ENCODE peak calls at places on chromosomes 6 and 20, in six cellular contexts. L is Calu3, Z is GM12865, X is neural crest cell, H is HTR-8/SVneo, R is NCI-H2081. K is an unnamed sample.

GRCh38 chr20:16530201-16530681 is 43.0 kb downstream of the KIF16B start:
- DNase-seq in R (no peak), Z (no peak), X (no peak), L (peak), H (no peak), K (no peak)

GRCh38 chr20:61763740-61764400 is 301.8 kb downstream of the TAF4 start:
- DNase-seq in R (no peak), Z (no peak), X (no peak), H (no peak), L (no peak), K (no peak)

GRCh38 chr6:14549319-14549770 is 431.8 kb downstream of the CD83 start:
- DNase-seq in Z (no peak), R (peak), X (peak), L (no peak), H (no peak), K (no peak)

GRCh38 chr20:45407067-45407745 is 883 bp upstream of the DBNDD2 start:
- DNase-seq in H (peak), R (peak), Z (no peak), X (no peak), L (peak), K (peak)

GRCh38 chr20:37515876-37516275 is 5.2 kb upstream of the NNAT start:
- DNase-seq in X (no peak), Z (no peak), H (no peak), L (no peak), R (no peak), K (no peak)

GRCh38 chr6:36150283-36150682 is 20.0 kb downstream of the MAPK13 start:
- DNase-seq in R (no peak), X (no peak), H (no peak), Z (no peak), L (no peak), K (no peak)

GRCh38 chr6:6821639-6822261 is 233.2 kb downstream of the LY86 start:
- DNase-seq in X (no peak), R (no peak), L (no peak), Z (no peak), H (no peak), K (no peak)

GRCh38 chr6:34155471-34156300 is 9.8 kb upstream of the GRM4 start:
- DNase-seq in R (no peak), H (no peak), L (no peak), X (no peak), Z (no peak), K (peak)

GRCh38 chr6:83827050-83827449 is 26.1 kb upstream of the RIPPLY2 start:
- DNase-seq in R (no peak), Z (no peak), X (no peak), L (no peak), H (no peak), K (no peak)

GRCh38 chr6:9467746-9468145 is 947.1 kb downstream of the TFAP2A start:
- DNase-seq in Z (no peak), H (no peak), X (no peak), L (no peak), R (no peak), K (no peak)

GRCh38 chr20:53926428-53927028 is 143.9 kb downstream of the BCAS1 start:
- DNase-seq in Z (peak), X (no peak), R (no peak), L (peak), H (peak), K (peak)

K was measured in ascending aorta.